ENCODE peak calls at places on chromosomes 13 and 19, in four cellular contexts. One of them, this sample, is unnamed.
A peak's percentile ranks its signal among the peaks of the same experiment; 100 is the strongest.

GRCh38 chr19:55316646-55317045 is 8.5 kb downstream of the TMEM150B start:
- DNase-seq in K562: no peak
- DNase-seq in HepG2: no peak
- DNase-seq in GM12878: no peak
- DNase-seq in this sample: no peak

GRCh38 chr19:29596885-29597525 is 9.1 kb upstream of the POP4 start:
- DNase-seq in GM12878: no peak
- DNase-seq in HepG2: peak; percentile 9
- DNase-seq in K562: no peak
- DNase-seq in this sample: peak; percentile 45

GRCh38 chr13:100301418-100301817 is 212.5 kb downstream of the PCCA start:
- DNase-seq in HepG2: no peak
- DNase-seq in K562: no peak
- DNase-seq in GM12878: no peak
- DNase-seq in this sample: no peak

GRCh38 chr19:1451916-1452801 is 2.2 kb downstream of the APC2 start:
- DNase-seq in GM12878: no peak
- DNase-seq in HepG2: no peak
- DNase-seq in K562: no peak
- DNase-seq in this sample: no peak

GRCh38 chr13:95188128-95188527 is 113.1 kb downstream of the ABCC4 start:
- DNase-seq in K562: no peak
- DNase-seq in HepG2: no peak
- DNase-seq in GM12878: no peak
- DNase-seq in this sample: no peak

GRCh38 chr13:27139565-27139964 is 32.0 kb downstream of the USP12 start:
- DNase-seq in GM12878: no peak
- DNase-seq in HepG2: no peak
- DNase-seq in K562: no peak
- DNase-seq in this sample: no peak

GRCh38 chr19:4971424-4971793 is 2.5 kb downstream of the KDM4B start:
- DNase-seq in GM12878: no peak
- DNase-seq in K562: peak; percentile 67
- DNase-seq in HepG2: peak; percentile 59
- DNase-seq in this sample: no peak

GRCh38 chr13:73754727-73755292 is 379.4 kb downstream of the KLF12 start:
- DNase-seq in GM12878: no peak
- DNase-seq in HepG2: peak; percentile 59
- DNase-seq in K562: peak; percentile 12
- DNase-seq in this sample: peak; percentile 71

DNA sequence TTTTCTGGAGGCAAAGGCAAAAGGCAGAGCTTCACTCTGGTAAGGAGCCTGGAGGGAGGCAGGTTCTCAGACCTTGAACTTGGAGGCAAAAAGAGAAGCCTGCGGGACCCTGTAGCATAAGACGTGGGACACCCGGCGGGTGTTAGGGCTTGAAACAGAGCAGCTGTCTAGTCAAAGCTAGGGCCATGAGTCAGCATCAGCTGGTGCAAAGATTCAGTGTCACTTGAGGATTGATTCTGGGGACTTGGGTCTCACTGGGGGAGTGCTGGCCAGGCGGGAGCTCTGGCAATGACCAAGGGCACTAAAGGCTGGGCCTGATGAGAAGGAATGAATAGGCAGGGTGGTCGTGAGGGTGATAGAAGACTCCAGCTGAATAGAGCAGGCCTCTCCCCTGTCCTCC is 97.0 kb downstream of the MBNL2 start:
- DNase-seq in HepG2: no peak
- DNase-seq in GM12878: no peak
- DNase-seq in K562: no peak
- DNase-seq in this sample: no peak
- TF ChIP-seq TARDBP in HepG2: no peak
- TF ChIP-seq TARDBP in GM12878: no peak
- TF ChIP-seq TARDBP in K562: no peak
- TF ChIP-seq TARDBP in this sample: no peak

GRCh38 chr19:39823693-39824092 is 10.3 kb downstream of the DYRK1B start:
- DNase-seq in K562: no peak
- DNase-seq in HepG2: no peak
- DNase-seq in GM12878: no peak
- DNase-seq in this sample: no peak

GRCh38 chr19:39826311-39826945 is 7.5 kb downstream of the DYRK1B start:
- DNase-seq in GM12878: no peak
- DNase-seq in HepG2: no peak
- DNase-seq in K562: no peak
- DNase-seq in this sample: no peak

GRCh38 chr19:39825093-39825463 is 8.9 kb downstream of the DYRK1B start:
- DNase-seq in K562: no peak
- DNase-seq in HepG2: no peak
- DNase-seq in GM12878: no peak
- DNase-seq in this sample: no peak

GRCh38 chr19:39825531-39826076 is 8.4 kb downstream of the DYRK1B start:
- DNase-seq in HepG2: no peak
- DNase-seq in K562: no peak
- DNase-seq in GM12878: no peak
- DNase-seq in this sample: no peak

DNA sequence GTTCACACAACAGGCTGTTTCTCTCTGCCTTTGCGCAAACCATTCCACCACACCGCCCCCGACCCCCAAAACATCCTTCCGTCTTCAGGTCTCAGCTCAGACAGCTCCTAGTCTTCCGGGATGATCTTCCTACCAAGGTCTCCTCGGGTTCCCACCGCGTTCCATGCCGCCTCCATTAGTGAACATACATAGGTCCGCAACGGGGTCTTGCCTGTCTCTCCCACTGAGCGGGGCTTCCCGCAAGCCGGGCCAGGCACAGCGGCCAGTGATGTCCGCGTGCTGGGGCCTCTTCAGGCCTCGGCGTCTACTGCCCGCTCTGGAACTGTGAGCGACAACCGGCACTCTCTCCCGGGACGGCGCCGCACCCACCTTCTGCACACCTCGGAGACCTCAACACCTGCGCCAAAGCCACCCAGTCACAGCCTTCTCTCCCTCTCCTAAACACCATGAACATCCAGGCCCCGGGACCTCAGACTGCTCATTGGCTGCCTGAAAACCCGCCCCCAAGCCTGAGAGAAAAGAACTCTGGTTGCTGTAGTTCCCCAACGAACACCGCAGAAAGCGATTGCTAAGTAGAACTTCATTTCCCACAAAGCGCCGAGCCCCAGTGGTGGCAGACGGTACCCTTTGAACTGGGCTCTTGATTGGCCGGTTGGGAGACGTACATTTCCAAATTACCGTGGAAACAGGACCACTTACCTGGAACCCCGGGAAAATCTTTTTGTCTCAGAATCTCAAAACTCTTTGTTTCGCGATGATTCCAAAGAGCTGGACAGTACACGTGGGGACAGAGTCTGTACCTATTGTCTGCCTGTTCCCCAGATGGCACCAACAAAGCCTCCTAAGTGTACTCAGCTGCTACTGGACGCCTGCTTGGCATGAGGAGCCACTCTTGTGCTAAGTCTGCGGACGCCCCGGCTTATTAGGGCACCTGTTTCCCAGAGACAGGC is 9.5 kb downstream of the DYRK1B start:
- DNase-seq in GM12878: peak; percentile 67
- DNase-seq in K562: no peak
- DNase-seq in HepG2: peak; percentile 77
- DNase-seq in this sample: peak; percentile 86
- TF ChIP-seq TARDBP in GM12878: no peak
- TF ChIP-seq TARDBP in K562: no peak
- TF ChIP-seq TARDBP in HepG2: no peak
- TF ChIP-seq TARDBP in this sample: no peak

GRCh38 chr19:41971363-41971762 is 12.2 kb upstream of the RABAC1 start:
- DNase-seq in HepG2: no peak
- DNase-seq in K562: no peak
- DNase-seq in GM12878: no peak
- DNase-seq in this sample: no peak

GRCh38 chr19:41969196-41969595 is 10.1 kb upstream of the RABAC1 start:
- DNase-seq in GM12878: no peak
- DNase-seq in K562: no peak
- DNase-seq in HepG2: no peak
- DNase-seq in this sample: no peak

GRCh38 chr19:41969772-41970458 is 10.8 kb upstream of the RABAC1 start:
- DNase-seq in K562: no peak
- DNase-seq in HepG2: no peak
- DNase-seq in GM12878: no peak
- DNase-seq in this sample: no peak

GRCh38 chr19:41967056-41967783 is 8.1 kb upstream of the RABAC1 start:
- DNase-seq in K562: no peak
- DNase-seq in HepG2: no peak
- DNase-seq in GM12878: no peak
- DNase-seq in this sample: no peak

GRCh38 chr19:41968751-41969150 is 9.6 kb upstream of the RABAC1 start:
- DNase-seq in K562: no peak
- DNase-seq in GM12878: no peak
- DNase-seq in HepG2: no peak
- DNase-seq in this sample: no peak
- TF ChIP-seq TARDBP in K562: no peak
- TF ChIP-seq TARDBP in GM12878: no peak
- TF ChIP-seq TARDBP in HepG2: no peak
- TF ChIP-seq TARDBP in this sample: no peak

GRCh38 chr13:79389031-79389430 is 17.0 kb downstream of the RBM26 start:
- DNase-seq in GM12878: no peak
- DNase-seq in HepG2: no peak
- DNase-seq in K562: no peak
- DNase-seq in this sample: no peak
- TF ChIP-seq TARDBP in GM12878: no peak
- TF ChIP-seq TARDBP in HepG2: no peak
- TF ChIP-seq TARDBP in K562: no peak
- TF ChIP-seq TARDBP in this sample: no peak

This sample was measured in HEK293T.